ENCODE peak calls at places on chromosomes 7 and 10, in seven cellular contexts. E, Y, O, I, N, K and C are unnamed samples.

GRCh38 chr10:37872955-37873354 is 15.5 kb upstream of the ZNF248 start:
- DNase-seq in K (no peak), O (no peak), E (no peak), N (no peak), I (no peak), Y (no peak), C (no peak)

GRCh38 chr7:137331378-137331777 is 12.2 kb downstream of the PTN start:
- DNase-seq in N (no peak), I (peak), K (peak), Y (no peak), O (no peak), E (no peak), C (peak)

GRCh38 chr7:156620246-156620775 is 20.3 kb upstream of the RNF32 start:
- DNase-seq in Y (no peak), N (no peak), K (no peak), O (no peak), I (no peak), E (no peak), C (no peak)

GRCh38 chr7:3722396-3722846 is 421.4 kb downstream of the SDK1 start:
- DNase-seq in I (peak), O (no peak), K (peak), E (peak), N (no peak), Y (no peak), C (peak)

GRCh38 chr7:134691820-134692705 is 45.4 kb downstream of the BPGM start:
- DNase-seq in O (no peak), N (no peak), Y (no peak), I (no peak), K (peak), E (no peak), C (no peak)

GRCh38 chr10:116183733-116184447 is 89.1 kb downstream of the GFRA1 start:
- DNase-seq in N (peak), O (no peak), E (peak), I (no peak), Y (no peak), K (peak), C (no peak)

GRCh38 chr7:100152404-100152803 is 3.7 kb downstream of the LAMTOR4 start:
- DNase-seq in O (no peak), N (no peak), K (no peak), Y (no peak), I (no peak), E (no peak), C (no peak)

GRCh38 chr7:54090652-54091213 is 451.4 kb upstream of the VSTM2A start:
- DNase-seq in N (no peak), O (no peak), E (no peak), I (no peak), Y (no peak), K (no peak), C (no peak)

GRCh38 chr7:38751416-38751815 is 120.2 kb upstream of the AMPH start:
- DNase-seq in Y (no peak), E (no peak), K (peak), I (no peak), O (no peak), N (no peak), C (no peak)

GRCh38 chr10:13686331-13686752 is 99.6 kb downstream of the PRPF18 start:
- DNase-seq in E (no peak), I (no peak), K (peak), N (peak), O (no peak), Y (no peak), C (no peak)

GRCh38 chr10:46264737-46265368 is 21.9 kb upstream of the ANTXRL start:
- DNase-seq in O (peak), E (no peak), K (no peak), I (no peak), N (no peak), Y (no peak), C (no peak)

GRCh38 chr7:151178831-151179230 is 8.2 kb downstream of the ASB10 start:
- DNase-seq in I (no peak), O (peak), K (no peak), Y (no peak), E (no peak), N (no peak), C (no peak)

GRCh38 chr7:151687523-151688235 is 168.0 kb upstream of the RHEB start:
- DNase-seq in N (peak), Y (peak), K (peak), I (no peak), O (no peak), E (peak), C (no peak)

GRCh38 chr7:132456418-132456817 is 119.9 kb downstream of the PLXNA4 start:
- DNase-seq in O (no peak), N (no peak), I (no peak), K (no peak), E (no peak), Y (no peak), C (peak)

GRCh38 chr7:12296051-12296570 is 85.0 kb downstream of the TMEM106B start:
- DNase-seq in I (no peak), O (no peak), K (no peak), Y (no peak), N (no peak), E (no peak), C (no peak)

GRCh38 chr10:63430091-63430998 is 35.4 kb downstream of the JMJD1C start:
- DNase-seq in Y (no peak), O (no peak), N (no peak), K (peak), I (no peak), E (peak), C (no peak)